ENCODE peak calls at places on chromosomes 4 and X, in ten cellular contexts. K is lung, W is iPS DF 6.9, D is adrenal gland, P is PC-9, V is colonic mucosa, U is psoas muscle, H is MM.1S, L is lower lobe of right lung, O is tibial artery. R is an unnamed sample. For H3K4me1, the result is how much of the 10 kb centered on the place peaks cover.

GRCh38 chr4:42501624-42502401 is 104.5 kb downstream of the SHISA3 start:
- DNase-seq in K (no peak), O (no peak), U (no peak), V (no peak), D (no peak), H (no peak), W (no peak), L (no peak), P (no peak), R (no peak)

GRCh38 chr4:169207436-169208089 is 63.2 kb downstream of the SH3RF1 start:
- DNase-seq in V (no peak), W (no peak), L (no peak), H (no peak), U (no peak), P (no peak), O (no peak), D (no peak), K (no peak), R (no peak)

GRCh38 chr4:76588268-76588667 is 153.2 kb downstream of the SHROOM3 start:
- DNase-seq in W (no peak), V (no peak), K (no peak), L (no peak), H (no peak), U (no peak), P (no peak), D (no peak), O (no peak), R (no peak)

GRCh38 chrX:107736781-107737531 is 38.6 kb downstream of the TSC22D3 start:
- DNase-seq in L (no peak), W (no peak), H (no peak), V (no peak), K (no peak), D (peak), P (peak), U (no peak), O (peak), R (no peak)

GRCh38 chrX:137565921-137566745 is at the start of gene ZIC3:
- DNase-seq in H (no peak), K (peak), L (peak), P (no peak), D (peak), V (peak), O (peak), U (peak), W (no peak), R (peak)

GRCh38 chrX:106862972-106863688 is 40.0 kb downstream of the RIPPLY1 start:
- DNase-seq in P (no peak), D (no peak), V (peak), L (no peak), O (no peak), K (peak), W (peak), H (peak), U (no peak), R (peak)

GRCh38 chr4:168119870-168120269 is 27.5 kb downstream of the ANXA10 start:
- DNase-seq in P (no peak), V (no peak), D (no peak), K (no peak), L (no peak), U (no peak), O (no peak), W (no peak), H (no peak), R (no peak)

GRCh38 chr4:185774815-185775684 is 36.9 kb downstream of the SORBS2 start:
- DNase-seq in H (no peak), L (peak), D (peak), P (no peak), K (peak), W (no peak), O (peak), V (peak), U (no peak), R (no peak)

GRCh38 chr4:128220286-128221235 is 67.1 kb downstream of the PGRMC2 start:
- DNase-seq in L (no peak), O (no peak), K (no peak), U (no peak), W (no peak), D (no peak), V (no peak), P (peak), H (peak), R (no peak)

GRCh38 chr4:7511509-7511908 is 76.8 kb upstream of the PSAPL1 start:
- DNase-seq in H (no peak), L (no peak), D (no peak), K (no peak), U (no peak), O (no peak), W (no peak), V (no peak), P (no peak), R (no peak)

GRCh38 chr4:57076646-57077045 is 33.5 kb downstream of the IGFBP7 start:
- DNase-seq in H (no peak), P (no peak), L (no peak), V (no peak), U (no peak), O (no peak), W (no peak), K (no peak), D (no peak), R (no peak)

GRCh38 chr4:57074753-57075152 is 35.4 kb downstream of the IGFBP7 start:
- DNase-seq in W (no peak), L (no peak), K (no peak), O (no peak), U (no peak), D (no peak), H (no peak), P (no peak), V (no peak), R (no peak)

GRCh38 chr4:57078685-57079521 is 31.3 kb downstream of the IGFBP7 start:
- DNase-seq in O (no peak), V (no peak), H (no peak), P (no peak), D (no peak), W (no peak), L (peak), K (no peak), U (no peak), R (no peak)

GRCh38 chr4:57075353-57075752 is 34.8 kb downstream of the IGFBP7 start:
- DNase-seq in H (no peak), O (no peak), K (no peak), W (no peak), V (no peak), U (no peak), L (no peak), D (no peak), P (no peak), R (no peak)

DNA sequence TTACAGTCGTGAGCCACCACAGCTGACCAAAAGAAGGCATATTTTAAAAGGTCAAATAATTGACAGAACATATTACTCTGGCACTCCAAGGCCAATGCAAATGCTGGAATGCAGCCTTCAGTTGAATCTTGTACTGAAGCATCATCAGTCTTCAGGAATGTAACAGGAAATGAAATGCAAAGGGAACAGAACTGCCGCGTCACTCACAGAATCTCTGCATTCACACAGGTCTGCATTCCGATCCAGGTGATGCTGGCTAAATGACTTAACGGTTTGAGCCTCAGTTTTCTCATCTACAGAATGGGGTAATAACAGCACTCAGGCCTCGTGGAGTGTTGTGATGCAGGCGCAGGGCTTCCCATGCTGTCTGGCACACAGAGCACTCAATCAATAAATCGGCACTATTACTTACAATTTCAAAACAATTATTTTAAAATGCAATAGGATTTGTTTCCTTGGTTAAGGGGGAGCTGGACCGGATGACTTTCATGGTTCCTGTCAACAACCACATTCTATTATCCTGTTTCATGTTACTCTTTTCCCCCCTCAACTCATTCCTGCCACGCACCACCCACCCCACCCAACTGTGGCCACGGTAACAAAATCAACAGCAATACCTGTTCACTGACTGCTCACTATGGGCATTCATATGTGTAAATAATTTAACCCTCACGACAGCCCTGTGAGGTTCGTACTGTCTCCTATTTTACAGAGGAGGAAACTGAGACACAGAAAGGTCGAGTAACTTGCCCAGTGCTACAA is 32.5 kb downstream of the IGFBP7 start:
- DNase-seq in K (no peak), H (no peak), U (no peak), V (no peak), P (peak), L (no peak), O (no peak), W (no peak), D (no peak), R (no peak)
- H3K4me1 ChIP-seq in K (half or more), H (under half), U (under half), V (under half), P (under half), L (under half), O (half or more), W (under half), D (under half), R (under half)

DNA sequence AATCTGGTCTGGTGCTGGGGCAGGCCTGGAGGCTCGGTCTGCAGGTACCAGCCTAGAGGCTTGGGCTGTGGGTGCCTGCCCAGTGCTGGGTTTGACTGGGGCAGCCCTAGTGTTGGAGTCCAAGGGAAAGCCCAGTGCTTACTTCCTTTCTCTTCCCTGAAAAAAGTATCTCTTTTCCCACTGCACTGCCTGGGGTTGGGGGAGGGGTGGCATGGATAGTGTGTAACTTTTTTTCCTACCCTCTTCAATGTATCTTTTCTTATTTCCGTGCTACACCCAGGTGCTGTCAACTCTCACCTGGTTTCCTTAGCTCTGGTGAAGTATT is 21.6 kb downstream of the KANTR start:
- DNase-seq in K (no peak), W (no peak), V (no peak), U (no peak), H (no peak), P (no peak), L (no peak), D (no peak), O (no peak), R (no peak)
- H3K27ac ChIP-seq in K (peak), W (no peak), V (peak), U (peak), H (peak), P (no peak), L (no peak), D (no peak), O (peak), R (no peak)

DNA sequence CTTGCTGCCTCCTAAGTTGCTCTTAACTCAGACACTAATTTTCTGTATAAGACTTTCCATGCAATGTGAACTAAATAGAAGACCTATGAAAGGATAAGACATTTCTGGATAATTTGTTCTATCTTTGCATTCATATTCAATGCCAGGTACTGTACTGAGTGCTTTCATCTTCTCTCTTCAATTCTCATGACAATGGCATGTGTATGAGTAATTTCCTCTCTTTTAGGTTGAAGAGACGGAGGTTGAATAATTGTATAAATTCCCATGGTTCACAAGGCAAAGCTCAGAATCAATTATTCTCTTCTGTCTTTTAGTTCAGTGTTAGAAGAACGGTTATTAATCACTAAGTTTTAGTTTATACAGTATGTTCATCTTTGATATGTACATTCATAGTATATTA is 29.3 kb upstream of the CFAP299 start:
- DNase-seq in L (no peak), V (no peak), U (no peak), D (no peak), K (no peak), H (no peak), O (no peak), W (no peak), P (no peak), R (no peak)
- H3K4me1 ChIP-seq in L (under half), V (under half), U (under half), D (under half), K (under half), H (under half), O (under half), W (under half), P (under half), R (under half)

DNA sequence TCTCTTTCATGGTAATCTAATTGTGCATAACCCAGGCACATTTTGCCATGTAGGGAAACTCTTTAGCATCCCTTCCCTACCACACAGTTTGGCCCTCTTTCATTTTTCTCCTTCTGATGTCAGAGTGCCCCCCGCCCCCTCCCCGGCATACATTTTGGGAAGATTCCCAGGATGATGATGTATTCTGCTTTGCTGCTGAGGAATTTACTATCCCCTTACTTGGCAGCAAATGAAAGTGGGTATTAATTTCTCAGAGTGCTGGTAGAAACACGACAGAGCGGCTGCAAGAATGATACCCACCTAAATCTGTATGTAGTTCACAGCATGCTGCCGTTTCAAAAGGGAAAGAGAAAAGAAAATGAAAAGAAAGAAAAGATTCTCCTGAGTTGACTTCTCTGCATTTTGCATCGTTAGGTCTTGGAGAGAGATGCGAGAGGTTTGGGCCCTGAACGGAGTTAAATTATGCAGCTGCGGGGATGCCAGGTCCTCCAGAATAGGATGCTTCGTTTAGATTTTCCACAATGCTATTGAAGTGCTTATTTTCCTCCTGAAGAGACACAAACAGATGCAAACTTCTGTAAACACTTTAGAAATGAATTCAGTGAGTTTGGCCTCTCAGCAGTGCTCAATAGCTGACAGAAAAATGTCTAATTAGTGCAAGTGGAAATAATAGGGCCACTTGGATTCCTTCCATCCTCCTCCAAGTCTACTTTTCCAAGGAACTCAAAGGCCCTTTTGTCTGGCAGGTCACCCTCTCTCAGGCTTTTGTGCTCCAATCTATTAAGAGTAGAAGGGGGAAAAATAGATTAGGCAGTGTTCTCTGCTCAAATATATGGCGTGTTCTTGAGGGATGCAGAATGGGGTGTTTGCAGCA is 106.1 kb downstream of the ALPK1 start:
- DNase-seq in V (no peak), H (no peak), U (no peak), O (no peak), L (no peak), D (no peak), W (no peak), P (no peak), K (no peak), R (no peak)
- H3K27ac ChIP-seq in V (no peak), H (no peak), U (no peak), O (no peak), L (no peak), D (no peak), W (no peak), P (no peak), K (no peak), R (no peak)

GRCh38 chr4:122855491-122855890 is 28.9 kb downstream of the FGF2 start:
- DNase-seq in D (no peak), W (no peak), U (no peak), L (no peak), H (peak), O (no peak), V (no peak), P (peak), K (no peak), R (no peak)
- H3K4me1 ChIP-seq in D (under half), W (under half), U (under half), L (under half), H (under half), O (under half), V (under half), P (under half), K (under half), R (under half)

DNA sequence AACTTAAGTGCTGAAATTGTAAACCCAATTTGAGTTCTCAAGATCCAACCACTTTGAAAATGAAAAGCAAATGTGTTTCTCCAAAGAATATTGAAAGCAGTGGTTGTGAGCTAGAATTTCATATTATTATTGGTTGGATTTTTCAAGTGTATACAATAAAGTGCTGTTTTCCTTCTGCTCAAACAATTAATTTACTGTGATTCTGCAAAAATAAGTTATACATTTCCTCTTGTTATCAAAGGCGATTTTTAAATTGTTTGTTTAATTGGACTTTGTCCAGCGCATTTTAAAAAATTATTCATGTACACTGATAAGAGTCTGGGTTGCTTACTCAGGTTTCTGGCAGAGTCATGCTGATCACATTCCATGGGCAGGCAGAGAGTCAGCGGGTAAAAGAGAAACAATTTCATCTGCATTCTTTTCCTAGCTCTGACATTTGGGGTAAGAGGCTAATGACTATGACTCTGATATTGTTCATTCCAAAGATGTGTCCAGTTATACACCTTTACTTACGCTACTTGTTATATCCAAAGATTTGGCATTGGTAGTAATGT is 8.9 kb downstream of the FAT4 start:
- DNase-seq in O (no peak), W (no peak), P (peak), D (peak), H (no peak), U (no peak), K (no peak), L (no peak), V (no peak), R (no peak)
- H3K27ac ChIP-seq in O (peak), W (no peak), P (no peak), D (no peak), H (no peak), U (no peak), K (peak), L (no peak), V (no peak), R (no peak)

GRCh38 chr4:147839200-147839599 is 107.3 kb downstream of the ARHGAP10 start:
- DNase-seq in P (no peak), D (no peak), O (no peak), H (no peak), L (no peak), U (no peak), K (no peak), V (no peak), W (no peak), R (no peak)
- H3K4me1 ChIP-seq in P (under half), D (under half), O (under half), H (under half), L (under half), U (half or more), K (under half), V (under half), W (under half), R (under half)

DNA sequence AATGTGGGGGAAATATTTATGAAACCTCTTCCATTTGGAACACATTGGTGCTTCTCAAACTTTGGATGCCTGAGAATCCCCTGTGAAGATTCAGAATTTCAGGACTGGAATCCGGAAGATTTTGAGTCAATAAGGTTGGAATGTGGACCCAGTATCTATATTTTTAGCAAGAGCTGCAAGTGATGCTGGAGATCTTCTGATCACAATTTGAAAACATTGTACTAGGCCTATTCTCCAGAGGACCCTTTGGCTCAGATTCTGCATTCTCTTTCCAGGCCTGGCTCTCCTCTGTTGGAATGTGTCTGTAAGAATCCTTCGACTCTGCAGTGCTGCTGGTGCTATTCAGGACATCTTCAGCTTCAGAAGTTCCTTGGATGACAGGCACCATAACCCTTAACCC is 2.3 kb upstream of the PKD2 start:
- DNase-seq in K (no peak), H (no peak), V (no peak), W (no peak), P (no peak), O (peak), L (no peak), D (no peak), U (peak), R (no peak)
- H3K27ac ChIP-seq in K (no peak), H (no peak), V (no peak), W (no peak), P (no peak), O (peak), L (no peak), D (no peak), U (no peak), R (no peak)

GRCh38 chr4:2155246-2155645 is 86.7 kb downstream of the HAUS3 start:
- DNase-seq in U (no peak), K (no peak), L (no peak), P (no peak), H (no peak), D (no peak), V (no peak), W (no peak), O (no peak), R (no peak)

GRCh38 chr4:2151544-2151943 is 90.4 kb downstream of the HAUS3 start:
- DNase-seq in D (no peak), U (no peak), P (no peak), V (no peak), O (no peak), L (no peak), K (no peak), H (no peak), W (no peak), R (no peak)

GRCh38 chr4:2154215-2154614 is 87.7 kb downstream of the HAUS3 start:
- DNase-seq in O (no peak), U (no peak), W (no peak), D (no peak), K (no peak), L (no peak), V (no peak), P (no peak), H (no peak), R (no peak)

GRCh38 chr4:2150076-2150475 is 90.9 kb downstream of the NAT8L start:
- DNase-seq in K (no peak), P (no peak), D (no peak), W (no peak), H (no peak), O (no peak), V (no peak), L (no peak), U (no peak), R (no peak)
- H3K4me1 ChIP-seq in K (under half), P (under half), D (under half), W (under half), H (under half), O (under half), V (under half), L (under half), U (under half), R (under half)

DNA sequence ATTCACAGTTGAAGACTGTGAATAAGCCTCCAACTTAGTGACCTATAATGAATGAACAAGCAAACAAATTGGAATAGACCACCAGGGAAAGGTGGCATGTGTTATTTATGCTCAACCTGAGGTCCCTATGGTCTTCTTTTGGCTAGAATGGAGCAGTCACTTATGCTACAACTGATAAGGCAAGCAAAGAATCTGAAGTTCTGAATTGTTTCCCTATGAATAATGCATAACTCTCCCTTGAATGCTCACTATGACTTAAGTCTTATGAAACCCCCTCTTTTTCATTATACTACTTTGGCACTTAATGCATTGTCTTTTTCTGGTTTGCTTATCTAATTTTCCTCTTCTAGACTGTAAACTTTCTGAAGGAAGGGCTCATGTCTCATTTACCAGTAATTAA is 2.6 kb downstream of the GIMD1 start:
- DNase-seq in O (no peak), K (no peak), D (no peak), H (no peak), W (no peak), L (no peak), V (no peak), U (no peak), P (no peak), R (no peak)
- H3K27ac ChIP-seq in O (no peak), K (no peak), D (no peak), H (no peak), W (no peak), L (no peak), V (no peak), U (no peak), P (no peak), R (no peak)